ENCODE peak calls at places on chromosomes 2 and 18, in six cellular contexts. T is HTR-8/SVneo, L is A172, Z is hippocampal formation, G is HCT116, F is psoas muscle. O is an unnamed sample.

GRCh38 chr2:96074156-96074555 is 39.4 kb upstream of the GPAT2 start:
- DNase-seq in Z (no peak), L (no peak), G (no peak), T (no peak), F (no peak), O (no peak)

GRCh38 chr2:222228046-222228445 is 70.8 kb downstream of the PAX3 start:
- DNase-seq in T (no peak), G (no peak), Z (no peak), F (no peak), L (no peak), O (no peak)

GRCh38 chr18:23529597-23529996 is 26.3 kb downstream of the RMC1 start:
- DNase-seq in L (peak), F (no peak), G (peak), T (peak), Z (no peak), O (peak)

GRCh38 chr2:131045925-131046579 is 47.2 kb downstream of the FAM168B start:
- DNase-seq in Z (no peak), L (no peak), T (no peak), G (no peak), F (no peak), O (no peak)

GRCh38 chr2:56199492-56199891 is 15.7 kb downstream of the CCDC85A start:
- DNase-seq in Z (no peak), F (no peak), G (no peak), L (peak), T (peak), O (peak)

GRCh38 chr2:98463551-98463971 is 18.9 kb downstream of the INPP4A start:
- DNase-seq in Z (no peak), G (no peak), L (no peak), T (no peak), F (no peak), O (no peak)

GRCh38 chr2:106995560-106995959 is 109.6 kb upstream of the ST6GAL2 start:
- DNase-seq in Z (no peak), G (no peak), L (no peak), T (no peak), F (no peak), O (peak)

GRCh38 chr2:184945306-184945705 is 347.0 kb downstream of the ZNF804A start:
- DNase-seq in T (no peak), F (no peak), Z (no peak), G (no peak), L (no peak), O (no peak)

GRCh38 chr2:160635488-160635887 is 141.9 kb upstream of the RBMS1 start:
- DNase-seq in L (no peak), Z (no peak), F (no peak), T (no peak), G (no peak), O (peak)

GRCh38 chr2:128550801-128551416 is 232.2 kb upstream of the HS6ST1 start:
- DNase-seq in F (no peak), Z (no peak), L (no peak), T (no peak), G (no peak), O (no peak)

GRCh38 chr2:157836531-157836930 is 39.6 kb downstream of the ACVR1 start:
- DNase-seq in T (no peak), F (no peak), L (no peak), G (no peak), Z (no peak), O (no peak)

GRCh38 chr2:230953843-230954242 is 28.8 kb upstream of the GPR55 start:
- DNase-seq in G (no peak), F (no peak), L (no peak), Z (no peak), T (no peak), O (no peak)

GRCh38 chr2:71298914-71299313 is 32.7 kb upstream of the ZNF638 start:
- DNase-seq in T (no peak), F (no peak), G (no peak), L (no peak), Z (no peak), O (no peak)

GRCh38 chr2:201419057-201419635 is 32.1 kb downstream of the TRAK2 start:
- DNase-seq in T (no peak), F (no peak), G (no peak), Z (no peak), L (peak), O (no peak)

GRCh38 chr2:8171608-8172007 is 510.2 kb upstream of the ID2 start:
- DNase-seq in G (no peak), F (no peak), Z (no peak), L (peak), T (no peak), O (peak)

GRCh38 chr2:54658548-54659207 is 64.8 kb upstream of the EML6 start:
- DNase-seq in T (no peak), L (peak), F (no peak), G (no peak), Z (peak), O (peak)

GRCh38 chr2:120104002-120104467 is 91.2 kb downstream of the EPB41L5 start:
- DNase-seq in L (no peak), F (no peak), Z (no peak), G (no peak), T (no peak), O (peak)

GRCh38 chr2:234674781-234675201 is 177.9 kb upstream of the ARL4C start:
- DNase-seq in G (no peak), Z (no peak), F (no peak), T (no peak), L (peak), O (peak)

GRCh38 chr2:106108351-106108750 is 85.8 kb downstream of the UXS1 start:
- DNase-seq in F (no peak), L (peak), T (peak), Z (peak), G (no peak), O (peak)

GRCh38 chr2:136423516-136423996 is 305.6 kb upstream of the CXCR4 start:
- DNase-seq in G (peak), Z (peak), T (peak), L (peak), F (peak), O (peak)

GRCh38 chr2:26717362-26717761 is 24.8 kb downstream of the KCNK3 start:
- DNase-seq in F (no peak), L (no peak), Z (no peak), T (no peak), G (no peak), O (no peak)

GRCh38 chr2:120175000-120175581 is 48.1 kb downstream of the TMEM185B start:
- DNase-seq in L (peak), Z (peak), T (peak), G (peak), F (no peak), O (peak)

GRCh38 chr18:48335829-48336228 is 73.4 kb downstream of the ZBTB7C start:
- DNase-seq in T (no peak), G (no peak), Z (no peak), F (no peak), L (no peak), O (no peak)

GRCh38 chr2:151207100-151207499 is 54.6 kb downstream of the RBM43 start:
- DNase-seq in Z (no peak), G (no peak), F (no peak), L (no peak), T (no peak), O (no peak)

GRCh38 chr2:7022956-7023467 is 105.8 kb downstream of the RNF144A start:
- DNase-seq in L (no peak), F (no peak), Z (no peak), T (no peak), G (no peak), O (peak)

GRCh38 chr18:8477615-8478014 is 131.6 kb upstream of the RAB12 start:
- DNase-seq in F (no peak), L (no peak), T (no peak), G (no peak), Z (no peak), O (no peak)

GRCh38 chr2:65130440-65131175 is 702 bp upstream of the RAB1A start:
- DNase-seq in G (no peak), T (no peak), F (no peak), Z (peak), L (peak), O (no peak)

GRCh38 chr2:162233197-162233596 is 10.0 kb downstream of the FAP start:
- DNase-seq in T (no peak), F (no peak), G (no peak), L (peak), Z (no peak), O (peak)

GRCh38 chr18:37403100-37403781 is 162.4 kb downstream of the CELF4 start:
- DNase-seq in F (peak), G (no peak), L (peak), T (peak), Z (no peak), O (peak)

GRCh38 chr2:27133195-27133875 is 1.1 kb downstream of the PREB start:
- DNase-seq in T (no peak), G (no peak), Z (no peak), L (peak), F (peak), O (no peak)

GRCh38 chr2:192053921-192054320 is 140.8 kb downstream of the TMEFF2 start:
- DNase-seq in Z (no peak), L (no peak), T (no peak), F (no peak), G (no peak), O (no peak)

GRCh38 chr2:138334323-138334722 is 167.2 kb upstream of the SPOPL start:
- DNase-seq in L (no peak), Z (no peak), F (no peak), G (no peak), T (no peak), O (no peak)

O was measured in fibroblast of pulmonary artery.